ENCODE peak calls at places on chromosomes 13 and 19, in eight cellular contexts. H is ACHN; B is spleen; F is ureter; J is caudate nucleus; L is PC-3; D is stimulated activated CD8-positive, alpha-beta memory T cell treated with anti-CD3 and anti-CD28 coated beads, Interleukin-4, amount 100 ng/mL, for 24 hours; S is AG10803. Q is an unnamed sample.

GRCh38 chr19:44282846-44283245 is 22.0 kb downstream of the ZNF235 start:
- DNase-seq in H (no peak), D (no peak), B (no peak), J (no peak), L (peak; percentile 59), F (no peak), S (no peak), Q (peak; percentile 63)

GRCh38 chr19:5057860-5058259 is 88.9 kb downstream of the KDM4B start:
- DNase-seq in F (no peak), D (no peak), L (peak; percentile 41), J (no peak), H (no peak), S (peak; percentile 26), B (no peak), Q (peak; percentile 47)

GRCh38 chr13:114288157-114288591 is 6.8 kb downstream of the UPF3A start:
- DNase-seq in S (no peak), F (no peak), J (no peak), H (no peak), L (no peak), B (peak; percentile 51), D (no peak), Q (no peak)

GRCh38 chr13:42656136-42656535 is 82.2 kb downstream of the TNFSF11 start:
- DNase-seq in L (no peak), F (no peak), H (no peak), D (no peak), S (no peak), B (no peak), J (no peak), Q (peak; percentile 6)

GRCh38 chr13:50069255-50069654 is 54.0 kb downstream of the KCNRG start:
- DNase-seq in S (peak; percentile 58), F (no peak), D (no peak), H (no peak), B (no peak), L (no peak), J (no peak), Q (peak; percentile 50)

GRCh38 chr19:53132231-53132991 is at the start of gene ZNF415:
- DNase-seq in F (peak; percentile 82), J (peak; percentile 80), L (peak; percentile 60), H (no peak), S (peak; percentile 51), B (peak; percentile 89), D (peak; percentile 10), Q (peak; percentile 96)

GRCh38 chr13:40240293-40240692 is 426.1 kb downstream of the FOXO1 start:
- DNase-seq in B (no peak), H (no peak), J (no peak), D (no peak), F (no peak), S (no peak), L (no peak), Q (no peak)

GRCh38 chr13:97328222-97328790 is 105.7 kb upstream of the RAP2A start:
- DNase-seq in L (no peak), F (no peak), J (no peak), H (peak; percentile 81), S (peak; percentile 90), B (no peak), D (no peak), Q (peak; percentile 56)

Q was measured in GM23248.